ENCODE peak calls at places on chromosomes 12 and 14, in ten cellular contexts. One of them, this sample, is unnamed.

GRCh38 chr12:63149884-63150254 is 1.1 kb downstream of the AVPR1A start:
- DNase-seq in Calu3: no peak
- DNase-seq in right atrium auricular region: no peak
- DNase-seq in kidney: peak; percentile 60
- DNase-seq in MV-4-11: no peak
- DNase-seq in ascending aorta: no peak
- DNase-seq in EL: no peak
- DNase-seq in retina: no peak
- DNase-seq in foreskin keratinocyte: no peak
- DNase-seq in sigmoid colon: no peak
- DNase-seq in this sample: no peak

GRCh38 chr12:105480162-105480561 is 149.7 kb downstream of the C12orf75 start:
- DNase-seq in Calu3: no peak
- DNase-seq in right atrium auricular region: no peak
- DNase-seq in kidney: no peak
- DNase-seq in MV-4-11: no peak
- DNase-seq in ascending aorta: no peak
- DNase-seq in EL: peak; percentile 71
- DNase-seq in retina: no peak
- DNase-seq in foreskin keratinocyte: no peak
- DNase-seq in sigmoid colon: no peak
- DNase-seq in this sample: no peak

GRCh38 chr14:104237651-104238423 is 99.5 kb downstream of the KIF26A start:
- DNase-seq in Calu3: no peak
- DNase-seq in right atrium auricular region: no peak
- DNase-seq in kidney: peak; percentile 61
- DNase-seq in MV-4-11: no peak
- DNase-seq in ascending aorta: peak; percentile 41
- DNase-seq in EL: no peak
- DNase-seq in retina: no peak
- DNase-seq in foreskin keratinocyte: no peak
- DNase-seq in sigmoid colon: peak; percentile 46
- DNase-seq in this sample: no peak

GRCh38 chr12:116903818-116904217 is 6.9 kb upstream of the FBXW8 start:
- DNase-seq in Calu3: no peak
- DNase-seq in right atrium auricular region: no peak
- DNase-seq in kidney: no peak
- DNase-seq in MV-4-11: no peak
- DNase-seq in ascending aorta: no peak
- DNase-seq in EL: no peak
- DNase-seq in retina: no peak
- DNase-seq in foreskin keratinocyte: no peak
- DNase-seq in sigmoid colon: no peak
- DNase-seq in this sample: no peak

GRCh38 chr12:39365364-39366001 is 77.4 kb downstream of the KIF21A start:
- DNase-seq in Calu3: no peak
- DNase-seq in right atrium auricular region: no peak
- DNase-seq in kidney: no peak
- DNase-seq in MV-4-11: no peak
- DNase-seq in ascending aorta: no peak
- DNase-seq in EL: no peak
- DNase-seq in retina: no peak
- DNase-seq in foreskin keratinocyte: no peak
- DNase-seq in sigmoid colon: no peak
- DNase-seq in this sample: no peak

GRCh38 chr14:28656704-28657255 is 109.8 kb upstream of the FOXG1 start:
- DNase-seq in Calu3: no peak
- DNase-seq in right atrium auricular region: no peak
- DNase-seq in kidney: no peak
- DNase-seq in MV-4-11: no peak
- DNase-seq in ascending aorta: no peak
- DNase-seq in EL: no peak
- DNase-seq in retina: no peak
- DNase-seq in foreskin keratinocyte: peak; percentile 79
- DNase-seq in sigmoid colon: no peak
- DNase-seq in this sample: no peak

GRCh38 chr12:212799-213526 is 994 bp downstream of the SLC6A12 start:
- DNase-seq in Calu3: no peak
- DNase-seq in right atrium auricular region: no peak
- DNase-seq in kidney: peak; percentile 94
- DNase-seq in MV-4-11: no peak
- DNase-seq in ascending aorta: no peak
- DNase-seq in EL: no peak
- DNase-seq in retina: no peak
- DNase-seq in foreskin keratinocyte: no peak
- DNase-seq in sigmoid colon: no peak
- DNase-seq in this sample: no peak

GRCh38 chr14:87142568-87143211 is 850.3 kb downstream of the GALC start:
- DNase-seq in Calu3: no peak
- DNase-seq in right atrium auricular region: no peak
- DNase-seq in kidney: no peak
- DNase-seq in MV-4-11: no peak
- DNase-seq in ascending aorta: no peak
- DNase-seq in EL: no peak
- DNase-seq in retina: no peak
- DNase-seq in foreskin keratinocyte: no peak
- DNase-seq in sigmoid colon: no peak
- DNase-seq in this sample: no peak

GRCh38 chr12:8970432-8970831 is 18.9 kb upstream of the KLRG1 start:
- DNase-seq in Calu3: no peak
- DNase-seq in right atrium auricular region: no peak
- DNase-seq in kidney: no peak
- DNase-seq in MV-4-11: no peak
- DNase-seq in ascending aorta: no peak
- DNase-seq in EL: no peak
- DNase-seq in retina: no peak
- DNase-seq in foreskin keratinocyte: no peak
- DNase-seq in sigmoid colon: no peak
- DNase-seq in this sample: no peak

GRCh38 chr12:120932956-120933526 is 28.9 kb upstream of the SPPL3 start:
- DNase-seq in Calu3: no peak
- DNase-seq in right atrium auricular region: no peak
- DNase-seq in kidney: no peak
- DNase-seq in MV-4-11: no peak
- DNase-seq in ascending aorta: no peak
- DNase-seq in EL: no peak
- DNase-seq in retina: no peak
- DNase-seq in foreskin keratinocyte: no peak
- DNase-seq in sigmoid colon: peak; percentile 28
- DNase-seq in this sample: no peak

This sample was measured in AG09309.